ENCODE peak calls at places on chromosomes 13 and 19, in four cellular contexts. V is transverse colon, S is thoracic aorta, Y is cardiac fibroblast. U is an unnamed sample.

GRCh38 chr13:113927661-113928581 is 46.0 kb downstream of the C13orf46 start:
- DNase-seq in Y (peak; percentile 91), V (peak; percentile 37), S (peak; percentile 0), U (peak; percentile 89)

GRCh38 chr13:99690426-99691189 is 189.3 kb downstream of the TM9SF2 start:
- DNase-seq in S (no peak), Y (no peak), V (no peak), U (no peak)

GRCh38 chr13:32262619-32263018 is 52.5 kb downstream of the ZAR1L start:
- DNase-seq in Y (no peak), S (no peak), V (no peak), U (no peak)

GRCh38 chr19:38265213-38265861 is 964 bp downstream of the SPINT2 start:
- DNase-seq in Y (no peak), V (peak; percentile 63), S (no peak), U (no peak)

GRCh38 chr13:98393873-98394272 is 183.0 kb downstream of the STK24 start:
- DNase-seq in S (no peak), Y (no peak), V (no peak), U (no peak)

GRCh38 chr19:52343548-52343947 is 7.5 kb downstream of the ZNF610 start:
- DNase-seq in S (no peak), Y (peak; percentile 11), V (peak; percentile 9), U (no peak)

GRCh38 chr19:21848706-21849105 is 12.7 kb upstream of the ZNF43 start:
- DNase-seq in V (no peak), S (no peak), Y (peak; percentile 5), U (no peak)

GRCh38 chr19:48685583-48685982 is 10.2 kb upstream of the FUT2 start:
- DNase-seq in S (no peak), V (no peak), Y (no peak), U (no peak)

GRCh38 chr19:46416077-46416709 is 2.8 kb upstream of the CCDC8 start:
- DNase-seq in S (peak; percentile 73), V (peak; percentile 67), Y (peak; percentile 95), U (peak; percentile 94)

GRCh38 chr19:18899624-18900560 is 3.9 kb upstream of the CERS1 start:
- DNase-seq in S (no peak), Y (no peak), V (no peak), U (no peak)

GRCh38 chr19:38736036-38736412 is 8.2 kb downstream of the CAPN12 start:
- DNase-seq in V (peak; percentile 69), Y (no peak), S (no peak), U (no peak)

GRCh38 chr19:55117063-55117635 is 288 bp downstream of the PPP1R12C start:
- DNase-seq in S (no peak), V (peak; percentile 32), Y (no peak), U (no peak)

GRCh38 chr19:28509079-28509895 is 703.7 kb downstream of the UQCRFS1 start:
- DNase-seq in V (no peak), S (no peak), Y (no peak), U (no peak)

GRCh38 chr13:30149248-30149647 is 158.1 kb downstream of the KATNAL1 start:
- DNase-seq in V (no peak), Y (no peak), S (no peak), U (no peak)

GRCh38 chr19:15249912-15250634 is 17.8 kb upstream of the EPHX3 start:
- DNase-seq in Y (peak; percentile 96), S (peak; percentile 48), V (no peak), U (peak; percentile 92)

GRCh38 chr19:39659791-39660190 is 4.1 kb downstream of the LGALS16 start:
- DNase-seq in V (no peak), S (no peak), Y (no peak), U (no peak)

GRCh38 chr13:34591801-34592454 is 350.1 kb upstream of the NBEA start:
- DNase-seq in V (no peak), Y (no peak), S (no peak), U (no peak)

GRCh38 chr13:85261757-85262346 is 537.4 kb downstream of the SLITRK6 start:
- DNase-seq in V (no peak), Y (peak; percentile 27), S (no peak), U (peak; percentile 15)

GRCh38 chr13:107210216-107211010 is 642.5 kb upstream of the ARGLU1 start:
- DNase-seq in V (no peak), S (no peak), Y (peak; percentile 36), U (no peak)

GRCh38 chr19:41339936-41340335 is 13.8 kb downstream of the TGFB1 start:
- DNase-seq in V (no peak), S (no peak), Y (peak; percentile 50), U (no peak)

GRCh38 chr19:55613396-55613795 is 7.9 kb downstream of the ZNF865 start:
- DNase-seq in Y (no peak), V (no peak), S (no peak), U (no peak)

GRCh38 chr13:44844786-44845185 is 144.5 kb downstream of the NUFIP1 start:
- DNase-seq in Y (no peak), S (no peak), V (no peak), U (no peak)

GRCh38 chr19:50565984-50566903 is 2.0 kb downstream of the LRRC4B start:
- DNase-seq in V (no peak), Y (no peak), S (no peak), U (no peak)

GRCh38 chr13:113735194-113735593 is 23.8 kb upstream of the TMEM255B start:
- DNase-seq in V (no peak), Y (no peak), S (no peak), U (no peak)

GRCh38 chr13:49287995-49288394 is 40.3 kb downstream of the CDADC1 start:
- DNase-seq in V (no peak), S (no peak), Y (no peak), U (no peak)

GRCh38 chr13:21289475-21289874 is 113.0 kb downstream of the MRPL57 start:
- DNase-seq in Y (no peak), S (no peak), V (no peak), U (no peak)

GRCh38 chr19:48746738-48747575 is at the start of gene IZUMO1:
- DNase-seq in Y (peak; percentile 93), V (peak; percentile 57), S (peak; percentile 43), U (peak; percentile 92)

GRCh38 chr13:37446503-37446902 is 152.1 kb downstream of the POSTN start:
- DNase-seq in V (no peak), S (no peak), Y (peak; percentile 90), U (peak; percentile 94)

GRCh38 chr19:10230155-10230903 is 802 bp downstream of the S1PR2 start:
- DNase-seq in V (peak; percentile 51), Y (peak; percentile 79), S (no peak), U (no peak)

GRCh38 chr13:51811920-51812328 is 8.0 kb upstream of the DHRS12 start:
- DNase-seq in Y (no peak), S (no peak), V (no peak), U (no peak)

GRCh38 chr13:35600137-35600536 is 123.6 kb upstream of the MAB21L1 start:
- DNase-seq in V (no peak), Y (peak; percentile 4), S (no peak), U (no peak)

GRCh38 chr13:35599385-35599784 is 122.9 kb upstream of the MAB21L1 start:
- DNase-seq in V (no peak), Y (peak; percentile 4), S (no peak), U (no peak)

GRCh38 chr13:35598790-35599369 is 122.4 kb upstream of the MAB21L1 start:
- DNase-seq in S (no peak), V (no peak), Y (peak; percentile 11), U (no peak)

GRCh38 chr13:35597451-35597850 is 121.0 kb upstream of the MAB21L1 start:
- DNase-seq in V (no peak), S (no peak), Y (no peak), U (no peak)

DNA sequence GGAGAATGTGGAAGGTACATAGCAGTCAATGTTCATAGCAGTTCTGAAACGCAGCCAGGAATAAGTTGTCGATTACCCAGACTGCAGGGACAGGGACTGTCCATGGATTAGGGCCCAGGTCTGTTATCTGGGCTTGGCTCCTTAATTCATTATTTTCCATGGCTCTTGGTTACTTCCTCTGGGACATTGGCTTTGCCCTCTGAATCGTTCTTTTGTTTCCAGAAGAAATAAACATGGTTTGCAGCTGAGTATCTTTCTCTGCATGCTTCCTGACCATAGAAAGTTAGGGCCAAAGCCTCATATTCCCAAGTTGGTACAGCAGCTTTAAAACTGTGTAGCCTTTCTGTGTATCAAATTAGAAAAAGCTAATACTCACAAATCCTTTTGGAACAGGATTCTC is 121.7 kb upstream of the MAB21L1 start:
- DNase-seq in V (no peak), Y (no peak), S (no peak), U (peak; percentile 22)
- H3K4me3 ChIP-seq in V (no peak overlapping the region), Y (no peak overlapping the region), S (no peak overlapping the region), U (no peak overlapping the region)

GRCh38 chr19:17390665-17391370 is 3.2 kb downstream of the CCDC194 start:
- DNase-seq in Y (peak; percentile 94), V (peak; percentile 93), S (peak; percentile 71), U (peak; percentile 91)

GRCh38 chr19:17389288-17389687 is 4.7 kb downstream of the CCDC194 start:
- DNase-seq in S (no peak), Y (no peak), V (no peak), U (no peak)

GRCh38 chr19:17393914-17394313 is at the start of gene CCDC194:
- DNase-seq in S (no peak), V (no peak), Y (no peak), U (no peak)

GRCh38 chr19:17389957-17390664 is 3.9 kb downstream of the CCDC194 start:
- DNase-seq in S (no peak), V (no peak), Y (no peak), U (no peak)

DNA sequence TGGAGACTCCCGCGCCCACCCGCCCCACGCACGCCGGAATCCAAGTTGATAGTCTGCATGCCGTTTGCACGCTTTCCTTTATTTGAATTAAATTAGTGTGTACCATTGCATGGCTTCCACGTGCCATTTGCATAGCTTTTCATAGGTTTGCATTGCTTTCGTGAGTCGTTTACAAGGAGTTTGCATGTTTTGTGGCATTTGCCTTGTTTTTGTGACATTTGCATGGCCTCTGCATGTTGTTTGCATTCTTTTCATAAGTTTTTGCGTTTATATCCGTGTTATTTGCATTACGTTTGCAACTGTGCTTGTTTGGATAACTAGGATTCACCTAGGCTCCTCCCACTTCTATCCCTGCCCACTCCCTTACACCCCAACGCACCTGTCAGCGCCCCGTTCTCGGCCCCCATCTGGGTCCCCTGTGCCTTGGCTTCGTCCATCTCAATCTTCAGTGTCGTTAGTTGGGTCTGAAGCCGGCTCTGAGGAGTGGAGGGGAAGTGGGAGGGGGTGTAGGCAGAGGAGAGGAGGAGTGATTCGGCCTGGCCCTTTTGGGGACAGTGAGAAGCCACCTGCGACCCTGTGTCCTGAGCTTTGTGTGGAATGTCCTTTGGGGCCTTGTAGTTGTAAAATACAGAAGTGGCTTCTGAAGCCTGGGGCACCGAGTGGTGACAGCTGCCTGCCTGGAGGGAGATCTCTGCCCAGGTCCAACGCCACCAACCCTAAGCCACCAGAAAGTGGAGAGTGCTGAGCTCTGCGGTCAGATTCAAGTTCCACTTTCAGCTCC is 2.4 kb downstream of the CCDC194 start:
- DNase-seq in Y (no peak), S (no peak), V (peak; percentile 52), U (no peak)
- TF ChIP-seq CTCF in Y (no peak), S (peak; percentile 11), V (no peak), U (no peak)

DNA sequence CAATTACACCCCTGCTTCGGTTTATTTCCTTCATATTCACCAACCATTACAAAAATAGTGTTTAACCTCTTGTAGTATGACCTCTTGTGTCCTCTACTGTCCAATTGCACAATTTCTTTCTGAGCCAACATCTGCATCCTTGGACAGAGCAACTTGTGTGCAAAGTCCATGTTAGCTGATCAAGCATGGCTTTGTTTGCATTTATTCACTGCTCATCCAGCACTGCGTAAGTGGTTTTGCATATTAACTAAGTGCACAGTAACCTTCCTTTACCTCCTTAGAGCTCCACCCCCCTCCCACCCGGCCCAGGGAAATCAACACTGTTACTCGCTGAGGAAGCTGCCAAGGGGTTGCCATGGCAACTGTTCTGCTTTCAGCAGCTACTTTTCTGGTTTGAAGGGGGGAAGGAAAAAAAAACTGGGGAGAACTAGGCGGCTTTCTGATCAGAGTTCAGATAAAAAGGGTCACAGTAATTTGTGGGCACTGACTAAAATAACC is 153.5 kb upstream of the KLF12 start:
- DNase-seq in V (peak; percentile 85), S (peak; percentile 25), Y (peak; percentile 78), U (peak; percentile 83)
- H3K4me3 ChIP-seq in V (no peak overlapping the region), S (peak overlapping the region; percentile 59), Y (no peak overlapping the region), U (peak overlapping the region; percentile 24)

GRCh38 chr19:58055483-58055874 is 3.6 kb upstream of the ZNF135 start:
- DNase-seq in V (no peak), S (no peak), Y (no peak), U (no peak)
- TF ChIP-seq CTCF in V (no peak), S (no peak), Y (no peak), U (no peak)